ENCODE peak calls at places on chromosomes 4 and X, in five cellular contexts. T is activated T-helper 1 cell treated with anti-CD3 and anti-CD28 coated beads, Interleukin-12 subunit alpha, Interleukin-12 subunit beta, Interleukin-2, Interleukin-4 antibody, amounts not matched to agents 30 ng/mL and 10 ng/mL and 1 ng/mL, durations not matched to agents 14 hours and 24 hours and 36 hours; R is DMS153; V is HTR-8/SVneo; F is stimulated activated CD4-positive, alpha-beta T cell treated with anti-CD3 and anti-CD28 coated beads, Interleukin-1b, Interleukin-23, amount 100 ng/mL, for 24 hours. A is an unnamed sample.

GRCh38 chr4:125187221-125187620 is 127.5 kb upstream of the FAT4 start:
- DNase-seq in T (no peak), R (no peak), V (peak; percentile 21), F (no peak), A (no peak)

GRCh38 chrX:110219920-110220319 is 98.0 kb downstream of the AMMECR1 start:
- DNase-seq in T (no peak), R (no peak), V (no peak), F (no peak), A (no peak)

GRCh38 chrX:20217279-20217678 is 49.4 kb downstream of the RPS6KA3 start:
- DNase-seq in T (no peak), R (no peak), V (peak; percentile 27), F (no peak), A (no peak)

GRCh38 chrX:138709886-138710285 is 1.6 kb downstream of the FGF13 start:
- DNase-seq in T (no peak), R (no peak), V (no peak), F (no peak), A (no peak)

GRCh38 chr4:22237155-22237751 is 278.6 kb downstream of the ADGRA3 start:
- DNase-seq in T (peak; percentile 46), R (peak; percentile 60), V (no peak), F (no peak), A (peak; percentile 57)

GRCh38 chr4:102586002-102586643 is 85.0 kb downstream of the NFKB1 start:
- DNase-seq in T (no peak), R (no peak), V (no peak), F (no peak), A (no peak)

GRCh38 chr4:70556856-70557255 is 35.2 kb upstream of the AMBN start:
- DNase-seq in T (no peak), R (no peak), V (no peak), F (no peak), A (no peak)

GRCh38 chr4:140557831-140558435 is 10.8 kb downstream of the UCP1 start:
- DNase-seq in T (no peak), R (no peak), V (no peak), F (no peak), A (no peak)

GRCh38 chrX:68429216-68429615 is 4.1 kb downstream of the OPHN1 start:
- DNase-seq in T (no peak), R (no peak), V (no peak), F (no peak), A (no peak)

GRCh38 chr4:65561164-65561563 is 109.1 kb downstream of the EPHA5 start:
- DNase-seq in T (no peak), R (no peak), V (no peak), F (no peak), A (no peak)

GRCh38 chrX:19682712-19683331 is 167.5 kb upstream of the MAP3K15 start:
- DNase-seq in T (peak; percentile 76), R (peak; percentile 39), V (no peak), F (peak; percentile 38), A (peak; percentile 71)

GRCh38 chr4:167234388-167234881 is at the start of gene SPOCK3:
- DNase-seq in T (no peak), R (peak; percentile 66), V (peak; percentile 36), F (no peak), A (no peak)

GRCh38 chrX:105876658-105877057 is 54.3 kb downstream of the NRK start:
- DNase-seq in T (no peak), R (no peak), V (no peak), F (no peak), A (no peak)

GRCh38 chrX:8743126-8743732 is 11.3 kb upstream of the ANOS1 start:
- DNase-seq in T (peak; percentile 9), R (no peak), V (peak; percentile 25), F (peak; percentile 2), A (peak; percentile 10)

A was measured in activated T-helper 2 cell treated with anti-CD3 and anti-CD28 coated beads, Interferon-gamma antibody, Interleukin-2, Interleukin-4, amounts not matched to agents 10 μg/mL and 5 μg/mL and 100 μg/mL, durations not matched to agents 14 hours and 24 hours and 36 hours.